ENCODE peak calls at places on chromosomes 1 and 21, in seven cellular contexts. V is glutamatergic neuron; C is CD4-positive, alpha-beta memory T cell; J is amniotic stem cell; E is effector memory CD8-positive, alpha-beta T cell; Y is iPS DF 19.7; P is adipocyte. S is an unnamed sample.

GRCh38 chr1:236063919-236064673 is 794 bp downstream of the NID1 start:
- DNase-seq in P (peak), Y (no peak), V (peak), J (no peak), C (no peak), E (no peak), S (peak)

GRCh38 chr1:204331847-204332487 is 27.8 kb downstream of the PLEKHA6 start:
- DNase-seq in P (no peak), Y (no peak), C (no peak), J (no peak), E (no peak), V (no peak), S (no peak)

GRCh38 chr21:36846624-36847023 is 119.8 kb downstream of the HLCS start:
- DNase-seq in P (peak), V (no peak), E (no peak), J (no peak), Y (no peak), C (no peak), S (no peak)

GRCh38 chr1:153626929-153627796 is at the start of gene S100A13:
- DNase-seq in V (peak), J (peak), P (peak), E (no peak), C (no peak), Y (peak), S (peak)

GRCh38 chr1:18529714-18530113 is 49.0 kb downstream of the KLHDC7A start:
- DNase-seq in Y (no peak), V (no peak), J (no peak), P (no peak), C (no peak), E (no peak), S (no peak)

GRCh38 chr21:17789085-17789484 is 30.1 kb downstream of the C21orf91 start:
- DNase-seq in V (no peak), E (no peak), Y (no peak), C (no peak), P (no peak), J (no peak), S (no peak)

GRCh38 chr1:118983558-118984021 is 4.6 kb downstream of the TBX15 start:
- DNase-seq in J (no peak), E (no peak), Y (no peak), P (no peak), V (no peak), C (no peak), S (no peak)

GRCh38 chr1:172328266-172328665 is 92.2 kb upstream of the C1orf105 start:
- DNase-seq in P (no peak), E (no peak), Y (no peak), J (no peak), V (no peak), C (no peak), S (no peak)

S was measured in endothelial cell.